ENCODE peak calls at places on chromosomes 4 and X, in ten cellular contexts. One of them, this sample, is unnamed.

GRCh38 chrX:135435139-135435922 is 13.6 kb downstream of the SMIM10L2A start:
- DNase-seq in tibial nerve: no peak
- DNase-seq in choroid plexus epithelial cell: no peak
- DNase-seq in endothelial cell: no peak
- DNase-seq in HFFc6: no peak
- DNase-seq in B cell: no peak
- DNase-seq in ovary: no peak
- DNase-seq in upper lobe of right lung: no peak
- DNase-seq in GM23338: no peak
- DNase-seq in body of pancreas: no peak
- DNase-seq in this sample: no peak

GRCh38 chrX:40064055-40064597 is 33.6 kb downstream of the BCOR start:
- DNase-seq in tibial nerve: no peak
- DNase-seq in choroid plexus epithelial cell: no peak
- DNase-seq in endothelial cell: no peak
- DNase-seq in HFFc6: no peak
- DNase-seq in B cell: no peak
- DNase-seq in ovary: no peak
- DNase-seq in upper lobe of right lung: no peak
- DNase-seq in GM23338: peak; percentile 52
- DNase-seq in body of pancreas: no peak
- DNase-seq in this sample: no peak

GRCh38 chrX:639151-639550 is 8.6 kb downstream of the SHOX start:
- DNase-seq in tibial nerve: no peak
- DNase-seq in choroid plexus epithelial cell: no peak
- DNase-seq in endothelial cell: no peak
- DNase-seq in HFFc6: no peak
- DNase-seq in B cell: no peak
- DNase-seq in ovary: no peak
- DNase-seq in upper lobe of right lung: no peak
- DNase-seq in GM23338: no peak
- DNase-seq in body of pancreas: no peak
- DNase-seq in this sample: no peak

GRCh38 chr4:118338981-118339765 is 13.6 kb downstream of the PRSS12 start:
- DNase-seq in tibial nerve: no peak
- DNase-seq in choroid plexus epithelial cell: peak; percentile 72
- DNase-seq in endothelial cell: no peak
- DNase-seq in HFFc6: peak; percentile 63
- DNase-seq in B cell: no peak
- DNase-seq in ovary: no peak
- DNase-seq in upper lobe of right lung: no peak
- DNase-seq in GM23338: no peak
- DNase-seq in body of pancreas: no peak
- DNase-seq in this sample: no peak

GRCh38 chr4:37604464-37604863 is 81.7 kb downstream of the RELL1 start:
- DNase-seq in tibial nerve: no peak
- DNase-seq in choroid plexus epithelial cell: no peak
- DNase-seq in endothelial cell: no peak
- DNase-seq in HFFc6: peak; percentile 36
- DNase-seq in B cell: no peak
- DNase-seq in ovary: no peak
- DNase-seq in upper lobe of right lung: no peak
- DNase-seq in GM23338: no peak
- DNase-seq in body of pancreas: no peak
- DNase-seq in this sample: no peak

GRCh38 chr4:83964996-83965541 is 429.2 kb downstream of the GPAT3 start:
- DNase-seq in tibial nerve: no peak
- DNase-seq in choroid plexus epithelial cell: peak; percentile 53
- DNase-seq in endothelial cell: no peak
- DNase-seq in HFFc6: peak; percentile 35
- DNase-seq in B cell: peak; percentile 9
- DNase-seq in ovary: no peak
- DNase-seq in upper lobe of right lung: no peak
- DNase-seq in GM23338: peak; percentile 49
- DNase-seq in body of pancreas: no peak
- DNase-seq in this sample: no peak

GRCh38 chr4:94766856-94767255 is 9.1 kb downstream of the BMPR1B start:
- DNase-seq in tibial nerve: no peak
- DNase-seq in choroid plexus epithelial cell: peak; percentile 66
- DNase-seq in endothelial cell: no peak
- DNase-seq in HFFc6: no peak
- DNase-seq in B cell: no peak
- DNase-seq in ovary: no peak
- DNase-seq in upper lobe of right lung: no peak
- DNase-seq in GM23338: no peak
- DNase-seq in body of pancreas: no peak
- DNase-seq in this sample: no peak

GRCh38 chr4:37865450-37865849 is 25.4 kb upstream of the TBC1D1 start:
- DNase-seq in tibial nerve: no peak
- DNase-seq in choroid plexus epithelial cell: peak; percentile 91
- DNase-seq in endothelial cell: no peak
- DNase-seq in HFFc6: peak; percentile 41
- DNase-seq in B cell: no peak
- DNase-seq in ovary: no peak
- DNase-seq in upper lobe of right lung: no peak
- DNase-seq in GM23338: no peak
- DNase-seq in body of pancreas: no peak
- DNase-seq in this sample: no peak

GRCh38 chr4:21507439-21507838 is 441.1 kb downstream of the KCNIP4 start:
- DNase-seq in tibial nerve: no peak
- DNase-seq in choroid plexus epithelial cell: peak; percentile 63
- DNase-seq in endothelial cell: no peak
- DNase-seq in HFFc6: peak; percentile 50
- DNase-seq in B cell: no peak
- DNase-seq in ovary: no peak
- DNase-seq in upper lobe of right lung: no peak
- DNase-seq in GM23338: peak; percentile 46
- DNase-seq in body of pancreas: no peak
- DNase-seq in this sample: no peak

GRCh38 chr4:113919611-113920010 is 59.8 kb downstream of the ARSJ start:
- DNase-seq in tibial nerve: no peak
- DNase-seq in choroid plexus epithelial cell: peak; percentile 42
- DNase-seq in endothelial cell: no peak
- DNase-seq in HFFc6: peak; percentile 27
- DNase-seq in B cell: no peak
- DNase-seq in ovary: no peak
- DNase-seq in upper lobe of right lung: no peak
- DNase-seq in GM23338: peak; percentile 13
- DNase-seq in body of pancreas: no peak
- DNase-seq in this sample: no peak

GRCh38 chr4:113921089-113921842 is 58.2 kb downstream of the ARSJ start:
- DNase-seq in tibial nerve: no peak
- DNase-seq in choroid plexus epithelial cell: peak; percentile 54
- DNase-seq in endothelial cell: no peak
- DNase-seq in HFFc6: no peak
- DNase-seq in B cell: no peak
- DNase-seq in ovary: no peak
- DNase-seq in upper lobe of right lung: no peak
- DNase-seq in GM23338: no peak
- DNase-seq in body of pancreas: no peak
- DNase-seq in this sample: no peak

DNA sequence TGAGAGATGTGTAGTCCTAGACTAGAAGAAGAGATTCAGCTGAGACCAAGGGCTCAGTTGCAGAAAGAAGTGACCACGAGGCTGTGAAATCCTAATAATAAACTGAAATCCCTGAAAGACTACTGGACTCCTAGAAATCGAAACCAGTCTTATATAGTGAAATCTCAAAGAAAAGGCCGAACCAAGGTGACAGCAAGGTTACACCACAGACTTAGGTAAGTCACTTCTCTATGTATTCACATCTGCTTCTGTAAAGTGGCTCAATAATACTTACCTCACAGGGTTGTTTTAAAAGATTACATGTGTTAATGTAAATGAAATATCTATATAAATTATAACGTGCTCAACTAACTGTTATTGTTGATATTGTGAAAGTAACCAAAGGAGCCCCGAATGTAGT is 60.3 kb downstream of the ARSJ start:
- DNase-seq in tibial nerve: no peak
- DNase-seq in choroid plexus epithelial cell: peak; percentile 5
- DNase-seq in endothelial cell: no peak
- DNase-seq in HFFc6: no peak
- DNase-seq in B cell: no peak
- DNase-seq in ovary: no peak
- DNase-seq in upper lobe of right lung: no peak
- DNase-seq in GM23338: no peak
- DNase-seq in body of pancreas: no peak
- DNase-seq in this sample: no peak
- TF ChIP-seq CTCF in tibial nerve: no peak
- TF ChIP-seq CTCF in choroid plexus epithelial cell: no peak
- TF ChIP-seq CTCF in endothelial cell: no peak
- TF ChIP-seq CTCF in HFFc6: no peak
- TF ChIP-seq CTCF in B cell: no peak
- TF ChIP-seq CTCF in ovary: no peak
- TF ChIP-seq CTCF in upper lobe of right lung: no peak
- TF ChIP-seq CTCF in GM23338: no peak
- TF ChIP-seq CTCF in body of pancreas: no peak
- TF ChIP-seq CTCF in this sample: no peak

GRCh38 chr4:3145251-3145908 is 70.9 kb downstream of the HTT start:
- DNase-seq in tibial nerve: no peak
- DNase-seq in choroid plexus epithelial cell: peak; percentile 50
- DNase-seq in endothelial cell: no peak
- DNase-seq in HFFc6: peak; percentile 14
- DNase-seq in B cell: no peak
- DNase-seq in ovary: no peak
- DNase-seq in upper lobe of right lung: no peak
- DNase-seq in GM23338: no peak
- DNase-seq in body of pancreas: no peak
- DNase-seq in this sample: no peak
- TF ChIP-seq CTCF in tibial nerve: peak; percentile 10
- TF ChIP-seq CTCF in choroid plexus epithelial cell: peak; percentile 32
- TF ChIP-seq CTCF in endothelial cell: no peak
- TF ChIP-seq CTCF in HFFc6: peak; percentile 58
- TF ChIP-seq CTCF in B cell: no peak
- TF ChIP-seq CTCF in ovary: no peak
- TF ChIP-seq CTCF in upper lobe of right lung: no peak
- TF ChIP-seq CTCF in GM23338: no peak
- TF ChIP-seq CTCF in body of pancreas: peak; percentile 23
- TF ChIP-seq CTCF in this sample: no peak

DNA sequence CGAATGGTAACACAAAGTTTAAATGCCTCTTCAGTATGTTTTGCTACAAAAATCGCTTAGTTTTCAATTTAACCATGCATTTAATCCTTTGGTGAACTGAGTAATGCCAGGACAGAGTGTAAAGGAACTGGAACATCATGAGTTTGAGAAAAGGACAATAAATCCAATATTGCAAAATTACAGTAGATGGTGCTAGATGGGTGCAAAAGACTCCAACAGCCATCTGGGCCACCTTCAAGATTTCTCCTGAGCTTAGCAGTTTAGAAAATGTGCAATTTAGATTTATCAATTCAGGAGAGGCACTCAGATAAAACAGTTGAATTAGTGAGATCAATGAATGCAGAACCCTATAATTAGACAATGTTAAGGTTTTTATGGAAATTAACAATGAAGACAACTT is 33.2 kb upstream of the MID1IP1 start:
- DNase-seq in tibial nerve: no peak
- DNase-seq in choroid plexus epithelial cell: peak; percentile 57
- DNase-seq in endothelial cell: no peak
- DNase-seq in HFFc6: peak; percentile 6
- DNase-seq in B cell: peak; percentile 17
- DNase-seq in ovary: no peak
- DNase-seq in upper lobe of right lung: no peak
- DNase-seq in GM23338: no peak
- DNase-seq in body of pancreas: peak; percentile 8
- DNase-seq in this sample: no peak
- TF ChIP-seq CTCF in tibial nerve: peak; percentile 26
- TF ChIP-seq CTCF in choroid plexus epithelial cell: peak; percentile 60
- TF ChIP-seq CTCF in endothelial cell: no peak
- TF ChIP-seq CTCF in HFFc6: peak; percentile 67
- TF ChIP-seq CTCF in B cell: peak; percentile 53
- TF ChIP-seq CTCF in ovary: no peak
- TF ChIP-seq CTCF in upper lobe of right lung: peak; percentile 41
- TF ChIP-seq CTCF in GM23338: no peak
- TF ChIP-seq CTCF in body of pancreas: peak; percentile 32
- TF ChIP-seq CTCF in this sample: peak; percentile 26

DNA sequence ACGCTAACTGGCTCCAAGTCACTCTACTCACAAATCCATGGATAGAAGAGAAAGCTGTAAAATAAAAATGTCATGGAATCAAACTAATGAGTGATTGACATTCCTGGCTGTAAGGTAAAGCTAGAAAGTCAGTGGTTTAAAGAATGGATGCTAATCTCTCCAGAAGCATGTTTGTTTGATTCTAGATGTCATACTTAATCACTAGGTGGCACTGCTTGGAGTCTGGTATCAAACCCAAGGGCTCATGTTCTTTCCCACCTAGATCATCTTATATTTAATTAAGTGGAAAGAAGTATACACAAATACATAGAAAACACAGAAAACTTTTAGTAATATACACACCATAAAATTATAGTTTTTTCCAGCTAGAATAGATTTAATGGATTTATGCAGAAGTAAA is 2666.6 kb downstream of the PCDH7 start:
- DNase-seq in tibial nerve: no peak
- DNase-seq in choroid plexus epithelial cell: peak; percentile 5
- DNase-seq in endothelial cell: no peak
- DNase-seq in HFFc6: no peak
- DNase-seq in B cell: no peak
- DNase-seq in ovary: no peak
- DNase-seq in upper lobe of right lung: no peak
- DNase-seq in GM23338: peak; percentile 17
- DNase-seq in body of pancreas: no peak
- DNase-seq in this sample: no peak
- TF ChIP-seq CTCF in tibial nerve: no peak
- TF ChIP-seq CTCF in choroid plexus epithelial cell: peak; percentile 15
- TF ChIP-seq CTCF in endothelial cell: no peak
- TF ChIP-seq CTCF in HFFc6: no peak
- TF ChIP-seq CTCF in B cell: no peak
- TF ChIP-seq CTCF in ovary: no peak
- TF ChIP-seq CTCF in upper lobe of right lung: no peak
- TF ChIP-seq CTCF in GM23338: peak; percentile 52
- TF ChIP-seq CTCF in body of pancreas: no peak
- TF ChIP-seq CTCF in this sample: no peak

GRCh38 chr4:77699731-77700210 is 94.2 kb downstream of the CXCL13 start:
- DNase-seq in tibial nerve: no peak
- DNase-seq in choroid plexus epithelial cell: peak; percentile 95
- DNase-seq in endothelial cell: no peak
- DNase-seq in HFFc6: peak; percentile 75
- DNase-seq in B cell: no peak
- DNase-seq in ovary: no peak
- DNase-seq in upper lobe of right lung: no peak
- DNase-seq in GM23338: peak; percentile 72
- DNase-seq in body of pancreas: no peak
- DNase-seq in this sample: no peak
- TF ChIP-seq CTCF in tibial nerve: no peak
- TF ChIP-seq CTCF in choroid plexus epithelial cell: peak; percentile 54
- TF ChIP-seq CTCF in endothelial cell: no peak
- TF ChIP-seq CTCF in HFFc6: peak; percentile 42
- TF ChIP-seq CTCF in B cell: no peak
- TF ChIP-seq CTCF in ovary: no peak
- TF ChIP-seq CTCF in upper lobe of right lung: no peak
- TF ChIP-seq CTCF in GM23338: peak; percentile 40
- TF ChIP-seq CTCF in body of pancreas: no peak
- TF ChIP-seq CTCF in this sample: no peak

GRCh38 chr4:128310266-128310697 is 22.7 kb upstream of the PGRMC2 start:
- DNase-seq in tibial nerve: no peak
- DNase-seq in choroid plexus epithelial cell: peak; percentile 62
- DNase-seq in endothelial cell: no peak
- DNase-seq in HFFc6: no peak
- DNase-seq in B cell: no peak
- DNase-seq in ovary: no peak
- DNase-seq in upper lobe of right lung: no peak
- DNase-seq in GM23338: peak; percentile 44
- DNase-seq in body of pancreas: peak; percentile 55
- DNase-seq in this sample: no peak
- TF ChIP-seq CTCF in tibial nerve: no peak
- TF ChIP-seq CTCF in choroid plexus epithelial cell: peak; percentile 61
- TF ChIP-seq CTCF in endothelial cell: no peak
- TF ChIP-seq CTCF in HFFc6: peak; percentile 41
- TF ChIP-seq CTCF in B cell: no peak
- TF ChIP-seq CTCF in ovary: no peak
- TF ChIP-seq CTCF in upper lobe of right lung: peak; percentile 6
- TF ChIP-seq CTCF in GM23338: peak; percentile 36
- TF ChIP-seq CTCF in body of pancreas: no peak
- TF ChIP-seq CTCF in this sample: no peak